ENCODE peak calls at places on chromosomes 4 and X, in ten cellular contexts. N is uterus; V is GM12865; G is nephron progenitor cell; E is stimulated activated CD8-positive, alpha-beta memory T cell treated with anti-CD3 and anti-CD28 coated beads, Interleukin-12 subunit alpha, Interleukin-12 subunit beta, amount 100 ng/mL, for 4 hours; H is hypothalamus; I is left ventricle myocardium superior; Q is SJSA1; Y is CD4-positive, alpha-beta T cell; X is D341Med. C is an unnamed sample.

GRCh38 chr4:143294310-143294709 is 42.4 kb upstream of the GAB1 start:
- DNase-seq in N (peak), V (no peak), G (no peak), E (no peak), H (peak), I (peak), Q (no peak), Y (no peak), X (no peak), C (peak)

GRCh38 chrX:137916090-137916746 is 350.3 kb downstream of the ZIC3 start:
- DNase-seq in N (no peak), V (no peak), G (no peak), E (no peak), H (no peak), I (no peak), Q (no peak), Y (no peak), X (no peak), C (no peak)

GRCh38 chr4:101279377-101279871 is 67.9 kb downstream of the PPP3CA start:
- DNase-seq in N (peak), V (peak), G (no peak), E (no peak), H (no peak), I (peak), Q (peak), Y (no peak), X (no peak), C (peak)

GRCh38 chrX:152959626-152960025 is 34.3 kb downstream of the PNMA5 start:
- DNase-seq in N (no peak), V (no peak), G (no peak), E (no peak), H (no peak), I (no peak), Q (no peak), Y (no peak), X (no peak), C (no peak)

GRCh38 chr4:182862921-182863320 is 54.3 kb downstream of the DCTD start:
- DNase-seq in N (no peak), V (no peak), G (no peak), E (no peak), H (no peak), I (no peak), Q (no peak), Y (no peak), X (no peak), C (no peak)

GRCh38 chrX:43860646-43861370 is 21.4 kb downstream of the MAOB start:
- DNase-seq in N (no peak), V (no peak), G (no peak), E (no peak), H (no peak), I (no peak), Q (peak), Y (no peak), X (no peak), C (no peak)

GRCh38 chrX:48498374-48498809 is 10.4 kb upstream of the PORCN start:
- DNase-seq in N (no peak), V (no peak), G (no peak), E (no peak), H (no peak), I (no peak), Q (peak), Y (no peak), X (no peak), C (no peak)

GRCh38 chr4:67587156-67587555 is 28.6 kb downstream of the STAP1 start:
- DNase-seq in N (no peak), V (no peak), G (no peak), E (no peak), H (no peak), I (no peak), Q (no peak), Y (no peak), X (no peak), C (no peak)

GRCh38 chrX:112731793-112732192 is 52.1 kb upstream of the LHFPL1 start:
- DNase-seq in N (no peak), V (peak), G (no peak), E (no peak), H (no peak), I (no peak), Q (no peak), Y (no peak), X (no peak), C (no peak)

GRCh38 chrX:19174401-19175025 is 52.2 kb upstream of the ADGRG2 start:
- DNase-seq in N (no peak), V (no peak), G (no peak), E (no peak), H (no peak), I (peak), Q (no peak), Y (no peak), X (no peak), C (peak)

GRCh38 chr4:143531773-143532491 is 18.4 kb downstream of the SMARCA5 start:
- DNase-seq in N (no peak), V (no peak), G (no peak), E (no peak), H (no peak), I (no peak), Q (peak), Y (no peak), X (no peak), C (no peak)

GRCh38 chrX:104253567-104254441 is 929 bp downstream of the ESX1 start:
- DNase-seq in N (no peak), V (no peak), G (peak), E (no peak), H (no peak), I (no peak), Q (no peak), Y (no peak), X (peak), C (no peak)

C was measured in left cardiac atrium.